ENCODE peak calls at places on chromosomes 11 and 22, in eight cellular contexts. Y, V, I, C, P, E, N and W are unnamed samples.

GRCh38 chr11:65851083-65851579 is 6.8 kb downstream of the CFL1 start:
- DNase-seq in Y (no peak), V (no peak), I (no peak), C (no peak), P (no peak), E (no peak), N (no peak), W (no peak)

GRCh38 chr11:124204008-124204407 is 20.9 kb downstream of the OR10D3 start:
- DNase-seq in Y (no peak), V (no peak), I (no peak), C (no peak), P (no peak), E (no peak), N (no peak), W (no peak)

GRCh38 chr22:34045311-34045710 is 125.0 kb upstream of the LARGE1 start:
- DNase-seq in Y (no peak), V (no peak), I (no peak), C (no peak), P (no peak), E (no peak), N (no peak), W (no peak)

GRCh38 chr11:91796999-91797398 is 427.6 kb upstream of the FAT3 start:
- DNase-seq in Y (no peak), V (no peak), I (no peak), C (no peak), P (no peak), E (no peak), N (no peak), W (no peak)

GRCh38 chr11:63841554-63841953 is 2.6 kb downstream of the MARK2 start:
- DNase-seq in Y (no peak), V (no peak), I (peak), C (no peak), P (no peak), E (no peak), N (no peak), W (peak)

GRCh38 chr22:19818264-19819208 is 36.1 kb downstream of the GNB1L start:
- DNase-seq in Y (no peak), V (no peak), I (no peak), C (no peak), P (peak), E (no peak), N (no peak), W (peak)

GRCh38 chr11:64787526-64788320 is 9.4 kb upstream of the SF1 start:
- DNase-seq in Y (peak), V (peak), I (peak), C (peak), P (peak), E (peak), N (peak), W (no peak)

GRCh38 chr22:42653992-42654391 is 4.8 kb upstream of the CYB5R3 start:
- DNase-seq in Y (no peak), V (no peak), I (no peak), C (no peak), P (no peak), E (no peak), N (no peak), W (no peak)

GRCh38 chr22:39348909-39349505 is 784 bp upstream of the SYNGR1 start:
- DNase-seq in Y (no peak), V (no peak), I (no peak), C (no peak), P (no peak), E (no peak), N (no peak), W (no peak)

GRCh38 chr22:39349967-39350802 is at the start of gene SYNGR1:
- DNase-seq in Y (no peak), V (peak), I (no peak), C (no peak), P (no peak), E (no peak), N (no peak), W (peak)

GRCh38 chr22:39350803-39351688 is 1.3 kb downstream of the SYNGR1 start:
- DNase-seq in Y (no peak), V (no peak), I (no peak), C (no peak), P (no peak), E (no peak), N (no peak), W (no peak)

GRCh38 chr22:39351689-39352214 is 2.0 kb downstream of the SYNGR1 start:
- DNase-seq in Y (no peak), V (peak), I (peak), C (no peak), P (no peak), E (no peak), N (no peak), W (peak)

DNA sequence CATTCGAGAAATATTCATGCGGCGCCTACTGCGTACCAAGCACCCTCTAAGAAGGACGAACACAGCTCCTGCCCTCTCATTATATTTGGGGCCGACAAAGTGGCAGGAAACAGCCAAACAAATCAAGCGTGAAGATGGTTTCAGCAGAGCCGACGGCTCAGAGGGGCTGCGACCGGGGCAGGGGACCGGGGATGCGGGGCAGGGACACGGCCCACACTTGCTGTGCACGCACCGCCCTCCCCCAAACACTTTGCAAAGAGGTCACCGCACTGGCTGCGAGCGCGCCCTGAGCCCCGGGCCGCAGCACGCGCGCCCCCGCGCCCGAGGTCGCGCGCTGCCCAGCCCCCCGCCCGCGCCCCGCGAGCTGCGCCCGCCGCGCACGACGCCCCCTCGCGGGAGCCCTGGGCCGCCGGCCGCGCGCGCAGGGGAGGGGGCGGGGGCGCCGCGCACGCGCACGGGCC is 255 bp upstream of the SYNGR1 start:
- DNase-seq in Y (no peak), V (peak), I (no peak), C (no peak), P (no peak), E (no peak), N (no peak), W (peak)
- TF ChIP-seq CTCF in Y (peak), V (no peak), I (no peak), C (no peak), P (no peak), E (no peak), N (no peak), W (no peak)

DNA sequence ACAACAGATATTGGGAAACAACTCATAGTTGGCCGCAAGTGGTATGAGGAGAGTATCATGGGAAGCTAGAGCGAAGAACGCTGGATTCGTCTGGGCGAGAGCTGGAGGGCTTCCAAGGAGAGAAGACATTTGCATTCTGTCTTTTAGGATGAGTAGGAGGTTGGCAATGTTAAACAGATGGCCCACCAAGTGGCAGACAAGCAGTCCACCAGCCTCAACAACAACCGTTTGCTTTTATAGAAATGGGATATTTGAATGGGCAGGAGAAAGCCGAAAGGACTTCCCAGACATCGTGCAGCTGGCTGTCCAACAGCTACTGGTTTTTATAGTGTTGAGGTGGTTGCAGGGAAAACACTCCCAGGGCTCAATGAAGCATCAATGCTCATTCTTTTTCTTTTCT is 39.4 kb upstream of the DMC1 start:
- DNase-seq in Y (no peak), V (no peak), I (no peak), C (no peak), P (no peak), E (no peak), N (no peak), W (no peak)
- TF ChIP-seq CTCF in Y (no peak), V (no peak), I (no peak), C (no peak), P (no peak), E (no peak), N (no peak), W (no peak)

GRCh38 chr11:515131-515530 is 8.1 kb upstream of the RNH1 start:
- DNase-seq in Y (peak), V (no peak), I (no peak), C (no peak), P (no peak), E (no peak), N (no peak), W (no peak)
- TF ChIP-seq CTCF in Y (no peak), V (no peak), I (no peak), C (no peak), P (no peak), E (no peak), N (no peak), W (no peak)

GRCh38 chr11:59097113-59097708 is 9.8 kb upstream of the FAM111B start:
- DNase-seq in Y (no peak), V (peak), I (peak), C (peak), P (no peak), E (peak), N (peak), W (peak)
- TF ChIP-seq CTCF in Y (peak), V (peak), I (peak), C (peak), P (no peak), E (peak), N (peak), W (peak)

GRCh38 chr22:50190182-50190951 is 4.7 kb downstream of the TRABD start:
- DNase-seq in Y (peak), V (peak), I (peak), C (peak), P (peak), E (peak), N (no peak), W (peak)
- TF ChIP-seq CTCF in Y (peak), V (no peak), I (peak), C (peak), P (no peak), E (no peak), N (peak), W (peak)

GRCh38 chr22:37663521-37664140 is 5.1 kb downstream of the PDXP start:
- DNase-seq in Y (no peak), V (no peak), I (peak), C (no peak), P (no peak), E (peak), N (no peak), W (no peak)
- TF ChIP-seq CTCF in Y (no peak), V (no peak), I (no peak), C (no peak), P (no peak), E (no peak), N (no peak), W (no peak)

GRCh38 chr11:117145393-117145761 is 1.3 kb downstream of the PAFAH1B2 start:
- DNase-seq in Y (no peak), V (peak), I (peak), C (peak), P (no peak), E (no peak), N (no peak), W (no peak)
- TF ChIP-seq CTCF in Y (peak), V (no peak), I (peak), C (peak), P (no peak), E (no peak), N (no peak), W (no peak)